ENCODE peak calls at places on chromosomes 12 and 14, in nine cellular contexts. R, D, O, X, M, A, P, W and S are unnamed samples.

GRCh38 chr12:109460538-109460937 is 16.6 kb downstream of the KCTD10 start:
- DNase-seq in R (no peak), D (no peak), O (no peak), X (no peak), M (no peak), A (no peak), P (no peak), W (no peak), S (no peak)

GRCh38 chr14:80095623-80096022 is 115.7 kb downstream of the DIO2 start:
- DNase-seq in R (no peak), D (no peak), O (peak), X (no peak), M (no peak), A (peak), P (no peak), W (no peak), S (peak)

GRCh38 chr12:83318386-83318971 is 631.8 kb downstream of the TMTC2 start:
- DNase-seq in R (no peak), D (no peak), O (peak), X (no peak), M (no peak), A (peak), P (no peak), W (no peak), S (no peak)

GRCh38 chr12:46938071-46938678 is 112.4 kb upstream of the SLC38A4 start:
- DNase-seq in R (no peak), D (no peak), O (no peak), X (no peak), M (no peak), A (no peak), P (no peak), W (no peak), S (no peak)

GRCh38 chr14:38867561-38868150 is 235.4 kb downstream of the SEC23A start:
- DNase-seq in R (peak), D (peak), O (peak), X (peak), M (peak), A (peak), P (peak), W (peak), S (peak)

GRCh38 chr12:62865860-62866407 is 69.0 kb downstream of the PPM1H start:
- DNase-seq in R (no peak), D (no peak), O (peak), X (no peak), M (no peak), A (peak), P (peak), W (peak), S (peak)

GRCh38 chr12:43740511-43741100 is 18.0 kb downstream of the PUS7L start:
- DNase-seq in R (no peak), D (no peak), O (no peak), X (no peak), M (no peak), A (peak), P (no peak), W (no peak), S (peak)

GRCh38 chr14:70097576-70098256 is 91.0 kb downstream of the SLC8A3 start:
- DNase-seq in R (no peak), D (no peak), O (no peak), X (no peak), M (no peak), A (no peak), P (no peak), W (no peak), S (no peak)

GRCh38 chr12:5441497-5442236 is 9.8 kb downstream of the NTF3 start:
- DNase-seq in R (no peak), D (no peak), O (peak), X (no peak), M (no peak), A (no peak), P (peak), W (peak), S (peak)

GRCh38 chr12:64083285-64084210 is 138.5 kb downstream of the KICS2 start:
- DNase-seq in R (peak), D (peak), O (peak), X (no peak), M (no peak), A (peak), P (no peak), W (no peak), S (peak)

GRCh38 chr12:93140309-93140708 is 211.2 kb upstream of the EEA1 start:
- DNase-seq in R (no peak), D (no peak), O (no peak), X (no peak), M (no peak), A (no peak), P (no peak), W (no peak), S (no peak)

GRCh38 chr14:35557221-35557747 is 23.3 kb downstream of the INSM2 start:
- DNase-seq in R (no peak), D (no peak), O (no peak), X (no peak), M (no peak), A (no peak), P (no peak), W (no peak), S (no peak)